ENCODE peak calls at places on chromosomes 4 and X, in four cellular contexts. Q is A549, V is NCI-H1092, R is H4. D is an unnamed sample.

GRCh38 chrX:154458954-154459829 is 1.1 kb downstream of the PLXNA3 start:
- DNase-seq in Q (no peak), R (peak; percentile 40), V (peak; percentile 32), D (peak; percentile 78)

GRCh38 chrX:39144323-39144722 is 343.1 kb downstream of the MID1IP1 start:
- DNase-seq in V (no peak), Q (no peak), R (no peak), D (no peak)

GRCh38 chr4:26151615-26152014 is 169.2 kb upstream of the RBPJ start:
- DNase-seq in V (no peak), Q (no peak), R (no peak), D (no peak)

GRCh38 chrX:134460005-134460860 is at the start of gene HPRT1:
- DNase-seq in V (peak; percentile 74), R (peak; percentile 56), Q (peak; percentile 42), D (no peak)

GRCh38 chr4:39626913-39627312 is 11.8 kb downstream of the SMIM14 start:
- DNase-seq in V (no peak), R (no peak), Q (no peak), D (no peak)

GRCh38 chrX:23898412-23898959 is 9.3 kb downstream of the APOO start:
- DNase-seq in Q (no peak), R (peak; percentile 57), V (no peak), D (no peak)

GRCh38 chr4:4608214-4608537 is 66.3 kb upstream of the STX18 start:
- DNase-seq in R (no peak), V (no peak), Q (no peak), D (no peak)

GRCh38 chr4:108141213-108142045 is 27.3 kb downstream of the LEF1 start:
- DNase-seq in V (no peak), R (no peak), Q (no peak), D (peak; percentile 11)

GRCh38 chr4:89158884-89159503 is 47.7 kb downstream of the TIGD2 start:
- DNase-seq in Q (peak; percentile 25), R (peak; percentile 63), V (no peak), D (no peak)

GRCh38 chr4:129218897-129219296 is 122.9 kb downstream of the C4orf33 start:
- DNase-seq in V (no peak), R (no peak), Q (no peak), D (no peak)

D was measured in NCI-H526.